ENCODE peak calls at places on chromosomes 13 and 19, in four cellular contexts. X is stomach; G is aorta; M is naive thymus-derived CD4-positive, alpha-beta T cell. W is an unnamed sample.

GRCh38 chr13:23610966-23611486 is 40.8 kb downstream of the TNFRSF19 start:
- DNase-seq in X (no peak), G (no peak), M (no peak), W (no peak)

GRCh38 chr13:53105477-53105876 is 76.9 kb downstream of the OLFM4 start:
- DNase-seq in X (no peak), G (no peak), M (no peak), W (no peak)

GRCh38 chr19:9406798-9407352 is 28.5 kb downstream of the ZNF266 start:
- DNase-seq in X (peak), G (peak), M (peak), W (peak)

GRCh38 chr13:100131863-100132574 is 43.1 kb downstream of the PCCA start:
- DNase-seq in X (no peak), G (no peak), M (no peak), W (no peak)

GRCh38 chr19:49689133-49690072 is at the start of gene ADM5:
- DNase-seq in X (peak), G (no peak), M (peak), W (no peak)

GRCh38 chr19:47447470-47448359 is 24.0 kb downstream of the SLC8A2 start:
- DNase-seq in X (peak), G (no peak), M (peak), W (peak)

GRCh38 chr19:44626067-44626624 is 12.8 kb downstream of the IGSF23 start:
- DNase-seq in X (no peak), G (peak), M (no peak), W (no peak)

GRCh38 chr13:26628706-26629105 is 71.2 kb downstream of the WASF3 start:
- DNase-seq in X (no peak), G (no peak), M (no peak), W (no peak)

GRCh38 chr13:113819731-113820715 is 43.9 kb downstream of the GAS6 start:
- DNase-seq in X (no peak), G (no peak), M (no peak), W (no peak)

GRCh38 chr13:112715715-112716460 is 26.1 kb downstream of the ATP11A start:
- DNase-seq in X (no peak), G (no peak), M (no peak), W (no peak)

GRCh38 chr13:95713651-95714050 is 36.7 kb downstream of the DNAJC3 start:
- DNase-seq in X (no peak), G (no peak), M (no peak), W (no peak)
- H3K27ac ChIP-seq in X (peak), G (no peak), M (no peak), W (peak)

DNA sequence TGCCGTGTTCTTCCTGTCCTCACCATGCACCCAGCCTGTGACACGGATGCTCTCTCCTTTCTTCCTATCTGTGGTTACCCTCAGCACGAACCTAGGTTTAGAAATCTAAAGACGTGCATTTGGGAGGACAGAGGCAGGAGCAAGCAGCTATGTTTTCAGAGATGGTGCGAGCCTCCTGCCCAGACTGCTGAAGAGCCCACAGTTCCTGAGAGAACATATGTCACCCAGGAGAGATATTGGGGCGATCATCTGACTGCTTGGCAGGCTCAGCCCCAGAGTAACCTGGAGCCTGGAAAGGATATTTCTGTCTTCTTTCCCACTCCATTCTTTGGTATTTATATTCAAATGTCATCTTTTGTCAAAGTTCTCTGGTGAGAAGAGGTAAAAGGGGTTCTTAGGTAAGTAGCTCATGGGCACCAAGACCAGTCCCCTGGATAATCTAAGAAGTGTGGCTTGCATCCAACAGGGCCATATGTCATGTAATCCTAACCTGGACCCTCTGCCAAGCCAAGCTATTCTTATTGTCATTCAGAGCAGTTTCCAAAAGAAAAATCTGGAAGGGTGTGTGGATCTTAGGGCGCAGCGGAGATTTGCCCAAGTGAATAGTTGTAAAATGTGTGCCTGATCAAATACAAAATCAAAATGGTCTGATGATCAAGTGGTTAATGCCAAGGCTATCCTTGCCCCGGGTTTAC is 59.5 kb downstream of the FGF9 start:
- DNase-seq in X (no peak), G (no peak), M (no peak), W (no peak)
- H3K27ac ChIP-seq in X (no peak), G (no peak), M (no peak), W (no peak)

DNA sequence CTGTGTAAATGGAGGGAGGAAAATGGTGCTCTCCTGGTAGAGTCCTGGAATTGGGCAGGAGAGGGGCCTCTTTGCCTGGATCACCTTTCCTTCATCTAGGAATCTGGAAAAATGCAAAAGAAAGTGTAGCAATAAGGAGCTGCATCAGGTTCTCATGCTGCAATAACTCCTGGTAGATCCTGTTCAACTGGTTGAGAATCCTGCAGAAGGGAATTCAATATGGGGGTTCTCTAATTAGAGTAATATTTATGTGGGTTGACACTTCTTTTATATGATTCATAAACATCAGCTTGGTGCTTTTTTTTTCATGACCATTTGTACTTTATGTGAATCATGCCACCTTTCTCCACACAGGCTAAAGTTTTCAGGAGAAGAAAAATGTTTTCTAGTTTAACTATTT is 9.5 kb upstream of the NUDT15 start:
- DNase-seq in X (no peak), G (no peak), M (no peak), W (no peak)
- H3K27ac ChIP-seq in X (no peak), G (no peak), M (no peak), W (no peak)

GRCh38 chr19:7372810-7373209 is 24.1 kb downstream of the ARHGEF18 start:
- DNase-seq in X (no peak), G (no peak), M (no peak), W (no peak)

GRCh38 chr19:7371001-7371400 is 22.3 kb downstream of the ARHGEF18 start:
- DNase-seq in X (no peak), G (no peak), M (no peak), W (no peak)

GRCh38 chr19:7370546-7370945 is 21.8 kb downstream of the ARHGEF18 start:
- DNase-seq in X (no peak), G (no peak), M (no peak), W (no peak)

GRCh38 chr19:7366701-7367420 is 18.1 kb downstream of the ARHGEF18 start:
- DNase-seq in X (no peak), G (peak), M (no peak), W (no peak)

DNA sequence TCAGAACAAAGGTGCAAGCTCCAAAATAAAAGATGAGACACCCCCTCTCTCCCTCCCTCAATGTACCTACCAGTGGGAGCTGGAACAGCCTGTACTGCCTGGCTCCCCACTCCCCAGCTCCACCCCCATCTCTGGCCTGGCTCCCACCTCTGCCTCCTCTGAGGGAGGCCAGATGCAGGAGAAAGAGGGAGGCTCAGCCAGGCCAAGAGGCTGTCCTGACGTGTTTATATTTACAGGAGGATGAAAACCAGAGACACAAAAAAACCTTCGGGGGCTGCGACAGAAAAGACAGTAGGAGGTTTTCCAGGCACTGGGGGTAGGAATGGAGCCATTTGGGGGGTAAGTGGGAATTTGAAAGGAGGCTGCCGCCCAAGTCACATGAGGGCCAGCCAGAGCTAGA is 19.7 kb downstream of the ARHGEF18 start:
- DNase-seq in X (no peak), G (no peak), M (no peak), W (no peak)
- H3K27ac ChIP-seq in X (peak), G (no peak), M (peak), W (no peak)

GRCh38 chr19:3184847-3185481 is 766 bp upstream of the NCLN start:
- DNase-seq in X (peak), G (peak), M (peak), W (no peak)
- H3K27ac ChIP-seq in X (peak), G (no peak), M (peak), W (peak)

W was measured in HL-60.